ENCODE peak calls at places on chromosomes 4 and X, in seven cellular contexts. One of them, this sample, is unnamed.

GRCh38 chrX:134186362-134187121 is 50.4 kb upstream of the CCDC160 start:
- DNase-seq in stomach: no peak
- DNase-seq in HCT116: no peak
- DNase-seq in breast epithelium: no peak
- DNase-seq in transverse colon: peak
- DNase-seq in HepG2: no peak
- DNase-seq in prostate gland: no peak
- DNase-seq in this sample: no peak

GRCh38 chr4:180828455-180829018 is 1414.7 kb upstream of the TENM3 start:
- DNase-seq in stomach: no peak
- DNase-seq in transverse colon: no peak
- DNase-seq in breast epithelium: no peak
- DNase-seq in HCT116: peak
- DNase-seq in HepG2: peak
- DNase-seq in prostate gland: peak
- DNase-seq in this sample: no peak

GRCh38 chr4:40149960-40150385 is 46.9 kb upstream of the RHOH start:
- DNase-seq in transverse colon: peak
- DNase-seq in breast epithelium: peak
- DNase-seq in stomach: peak
- DNase-seq in HCT116: peak
- DNase-seq in prostate gland: peak
- DNase-seq in HepG2: peak
- DNase-seq in this sample: no peak

GRCh38 chr4:95255396-95256107 is 293.2 kb downstream of the UNC5C start:
- DNase-seq in HCT116: no peak
- DNase-seq in HepG2: no peak
- DNase-seq in transverse colon: no peak
- DNase-seq in prostate gland: no peak
- DNase-seq in stomach: no peak
- DNase-seq in breast epithelium: no peak
- DNase-seq in this sample: no peak

GRCh38 chrX:153772608-153773217 is 8.1 kb upstream of the SRPK3 start:
- DNase-seq in breast epithelium: no peak
- DNase-seq in transverse colon: no peak
- DNase-seq in HCT116: no peak
- DNase-seq in HepG2: no peak
- DNase-seq in prostate gland: no peak
- DNase-seq in stomach: no peak
- DNase-seq in this sample: peak

GRCh38 chrX:39772057-39772832 is 325.5 kb downstream of the BCOR start:
- DNase-seq in stomach: peak
- DNase-seq in prostate gland: no peak
- DNase-seq in transverse colon: no peak
- DNase-seq in HCT116: no peak
- DNase-seq in breast epithelium: no peak
- DNase-seq in HepG2: peak
- DNase-seq in this sample: no peak

GRCh38 chr4:48445704-48446103 is 37.4 kb upstream of the SLC10A4 start:
- DNase-seq in prostate gland: no peak
- DNase-seq in transverse colon: no peak
- DNase-seq in HCT116: no peak
- DNase-seq in breast epithelium: no peak
- DNase-seq in HepG2: no peak
- DNase-seq in stomach: no peak
- DNase-seq in this sample: no peak

GRCh38 chr4:86918539-86919072 is 16.2 kb upstream of the AFF1 start:
- DNase-seq in HepG2: peak
- DNase-seq in transverse colon: no peak
- DNase-seq in prostate gland: no peak
- DNase-seq in HCT116: no peak
- DNase-seq in breast epithelium: no peak
- DNase-seq in stomach: no peak
- DNase-seq in this sample: no peak

GRCh38 chr4:5524900-5525299 is 183.5 kb downstream of the EVC2 start:
- DNase-seq in breast epithelium: peak
- DNase-seq in transverse colon: no peak
- DNase-seq in HCT116: no peak
- DNase-seq in stomach: no peak
- DNase-seq in prostate gland: no peak
- DNase-seq in HepG2: no peak
- DNase-seq in this sample: no peak

GRCh38 chrX:41441934-41442823 is 5.0 kb upstream of the NYX start:
- DNase-seq in prostate gland: peak
- DNase-seq in HepG2: peak
- DNase-seq in breast epithelium: peak
- DNase-seq in HCT116: peak
- DNase-seq in transverse colon: peak
- DNase-seq in stomach: peak
- DNase-seq in this sample: peak
- TF ChIP-seq POLR2AphosphoS5 in prostate gland: peak
- TF ChIP-seq POLR2AphosphoS5 in HepG2: no peak
- TF ChIP-seq POLR2AphosphoS5 in breast epithelium: peak
- TF ChIP-seq POLR2AphosphoS5 in HCT116: peak
- TF ChIP-seq POLR2AphosphoS5 in transverse colon: peak
- TF ChIP-seq POLR2AphosphoS5 in stomach: no peak
- TF ChIP-seq POLR2AphosphoS5 in this sample: no peak

DNA sequence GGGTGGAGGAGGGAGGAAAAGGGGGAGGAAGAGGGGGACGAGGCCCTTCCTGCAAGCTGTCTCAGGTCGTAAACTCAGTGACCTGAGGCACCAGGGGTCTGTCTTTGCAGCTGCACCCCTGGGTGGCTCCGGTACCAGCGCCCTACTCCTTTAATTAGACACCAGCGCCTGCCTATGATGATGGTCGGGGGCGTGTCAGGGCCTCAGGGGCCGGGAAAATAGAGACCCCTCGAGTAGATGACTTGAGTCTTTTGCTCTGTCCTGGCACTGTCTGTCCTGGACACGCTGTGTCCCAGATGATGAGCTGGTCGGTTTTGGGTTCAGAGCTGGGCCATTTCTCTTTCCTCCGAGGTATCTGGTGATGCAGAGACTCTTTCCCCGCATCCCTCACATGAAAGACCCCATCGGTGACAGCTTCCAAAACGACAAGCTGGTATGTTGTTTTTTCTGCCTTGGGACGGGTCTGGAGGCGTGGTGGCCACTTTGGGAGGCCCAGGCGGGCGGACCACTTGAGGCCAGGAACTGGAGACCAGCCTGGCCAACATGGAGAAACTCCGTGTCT is 11.2 kb downstream of the SLC25A6 start:
- DNase-seq in transverse colon: no peak
- DNase-seq in breast epithelium: peak
- DNase-seq in prostate gland: no peak
- DNase-seq in stomach: peak
- DNase-seq in HepG2: no peak
- DNase-seq in HCT116: no peak
- DNase-seq in this sample: no peak
- TF ChIP-seq POLR2AphosphoS5 in transverse colon: no peak
- TF ChIP-seq POLR2AphosphoS5 in breast epithelium: no peak
- TF ChIP-seq POLR2AphosphoS5 in prostate gland: no peak
- TF ChIP-seq POLR2AphosphoS5 in stomach: no peak
- TF ChIP-seq POLR2AphosphoS5 in HepG2: no peak
- TF ChIP-seq POLR2AphosphoS5 in HCT116: no peak
- TF ChIP-seq POLR2AphosphoS5 in this sample: peak

GRCh38 chrX:70422886-70423336 is at the start of gene GDPD2:
- DNase-seq in stomach: peak
- DNase-seq in breast epithelium: no peak
- DNase-seq in HCT116: no peak
- DNase-seq in prostate gland: no peak
- DNase-seq in transverse colon: peak
- DNase-seq in HepG2: peak
- DNase-seq in this sample: no peak

GRCh38 chrX:70426286-70427278 is 3.5 kb downstream of the GDPD2 start:
- DNase-seq in prostate gland: no peak
- DNase-seq in breast epithelium: no peak
- DNase-seq in HepG2: no peak
- DNase-seq in stomach: no peak
- DNase-seq in HCT116: no peak
- DNase-seq in transverse colon: no peak
- DNase-seq in this sample: no peak

GRCh38 chrX:70423937-70424336 is 823 bp downstream of the GDPD2 start:
- DNase-seq in breast epithelium: no peak
- DNase-seq in HepG2: no peak
- DNase-seq in HCT116: no peak
- DNase-seq in stomach: no peak
- DNase-seq in prostate gland: no peak
- DNase-seq in transverse colon: no peak
- DNase-seq in this sample: no peak

GRCh38 chrX:70424801-70425200 is 1.7 kb downstream of the GDPD2 start:
- DNase-seq in breast epithelium: no peak
- DNase-seq in HepG2: no peak
- DNase-seq in HCT116: no peak
- DNase-seq in transverse colon: no peak
- DNase-seq in prostate gland: no peak
- DNase-seq in stomach: no peak
- DNase-seq in this sample: no peak

GRCh38 chrX:70421618-70422017 is 1.5 kb upstream of the GDPD2 start:
- DNase-seq in stomach: no peak
- DNase-seq in HCT116: no peak
- DNase-seq in transverse colon: no peak
- DNase-seq in breast epithelium: no peak
- DNase-seq in prostate gland: no peak
- DNase-seq in HepG2: no peak
- DNase-seq in this sample: no peak
- TF ChIP-seq POLR2AphosphoS5 in stomach: no peak
- TF ChIP-seq POLR2AphosphoS5 in HCT116: no peak
- TF ChIP-seq POLR2AphosphoS5 in transverse colon: no peak
- TF ChIP-seq POLR2AphosphoS5 in breast epithelium: no peak
- TF ChIP-seq POLR2AphosphoS5 in prostate gland: no peak
- TF ChIP-seq POLR2AphosphoS5 in HepG2: no peak
- TF ChIP-seq POLR2AphosphoS5 in this sample: no peak

GRCh38 chrX:54413753-54414152 is 26.5 kb upstream of the TSR2 start:
- DNase-seq in transverse colon: no peak
- DNase-seq in stomach: no peak
- DNase-seq in prostate gland: no peak
- DNase-seq in HCT116: no peak
- DNase-seq in breast epithelium: no peak
- DNase-seq in HepG2: peak
- DNase-seq in this sample: no peak
- TF ChIP-seq POLR2AphosphoS5 in transverse colon: no peak
- TF ChIP-seq POLR2AphosphoS5 in stomach: no peak
- TF ChIP-seq POLR2AphosphoS5 in prostate gland: no peak
- TF ChIP-seq POLR2AphosphoS5 in HCT116: no peak
- TF ChIP-seq POLR2AphosphoS5 in breast epithelium: no peak
- TF ChIP-seq POLR2AphosphoS5 in HepG2: no peak
- TF ChIP-seq POLR2AphosphoS5 in this sample: no peak

GRCh38 chr4:1808396-1808795 is 15.3 kb downstream of the FGFR3 start:
- DNase-seq in breast epithelium: no peak
- DNase-seq in transverse colon: no peak
- DNase-seq in stomach: no peak
- DNase-seq in prostate gland: peak
- DNase-seq in HepG2: no peak
- DNase-seq in HCT116: no peak
- DNase-seq in this sample: no peak
- TF ChIP-seq POLR2AphosphoS5 in breast epithelium: no peak
- TF ChIP-seq POLR2AphosphoS5 in transverse colon: no peak
- TF ChIP-seq POLR2AphosphoS5 in stomach: no peak
- TF ChIP-seq POLR2AphosphoS5 in prostate gland: peak
- TF ChIP-seq POLR2AphosphoS5 in HepG2: no peak
- TF ChIP-seq POLR2AphosphoS5 in HCT116: no peak
- TF ChIP-seq POLR2AphosphoS5 in this sample: no peak

DNA sequence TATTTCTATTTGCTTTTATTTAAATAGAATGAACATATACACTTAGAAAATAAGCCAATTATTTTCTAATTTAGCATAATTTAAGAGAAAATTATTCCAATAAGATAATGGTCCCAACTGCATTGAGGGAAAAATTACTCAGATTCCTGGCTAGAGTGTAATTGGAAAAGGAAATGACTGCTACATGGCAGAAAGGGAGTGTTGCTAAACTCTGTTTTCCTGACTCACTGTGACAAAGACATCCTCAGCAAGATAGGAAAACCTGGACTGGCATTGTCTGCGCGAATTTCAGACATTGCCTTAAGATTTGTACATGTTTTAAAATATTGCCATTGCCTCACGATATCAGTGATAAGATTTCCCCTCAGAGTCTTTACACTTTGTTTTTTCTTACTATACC is 8.2 kb downstream of the TNIP3 start:
- DNase-seq in stomach: no peak
- DNase-seq in prostate gland: no peak
- DNase-seq in transverse colon: no peak
- DNase-seq in breast epithelium: no peak
- DNase-seq in HCT116: no peak
- DNase-seq in HepG2: no peak
- DNase-seq in this sample: no peak
- TF ChIP-seq POLR2AphosphoS5 in stomach: no peak
- TF ChIP-seq POLR2AphosphoS5 in prostate gland: no peak
- TF ChIP-seq POLR2AphosphoS5 in transverse colon: no peak
- TF ChIP-seq POLR2AphosphoS5 in breast epithelium: no peak
- TF ChIP-seq POLR2AphosphoS5 in HCT116: no peak
- TF ChIP-seq POLR2AphosphoS5 in HepG2: no peak
- TF ChIP-seq POLR2AphosphoS5 in this sample: no peak

This sample was measured in GM12892.